ENCODE peak calls at places on chromosomes 11 and 22, in five cellular contexts. L is BE2C, V is Caco-2, S is heart left ventricle, Y is brain microvascular endothelial cell. E is an unnamed sample. For H3K36me3, the result is how much of the 10 kb centered on the place peaks cover.

GRCh38 chr11:30586251-30587144 is at the start of gene MPPED2:
- DNase-seq in L (peak), V (peak), S (peak), Y (no peak), E (no peak)

GRCh38 chr22:28299760-28300159 is 379.9 kb downstream of the TTC28 start:
- DNase-seq in L (no peak), V (no peak), S (peak), Y (no peak), E (no peak)

GRCh38 chr22:16717699-16718558 is 107.3 kb downstream of the XKR3 start:
- DNase-seq in L (no peak), V (no peak), S (no peak), Y (no peak), E (no peak)

GRCh38 chr11:64181506-64182411 is 4.2 kb upstream of the STIP1 start:
- DNase-seq in L (peak), V (peak), S (peak), Y (peak), E (peak)

GRCh38 chr11:12845739-12846358 is 163.3 kb upstream of the RASSF10 start:
- DNase-seq in L (peak), V (peak), S (no peak), Y (no peak), E (no peak)

GRCh38 chr11:58513747-58514367 is 6.0 kb upstream of the OR5B21 start:
- DNase-seq in L (no peak), V (peak), S (no peak), Y (peak), E (peak)

GRCh38 chr22:45330548-45330947 is 20.8 kb downstream of the FAM118A start:
- DNase-seq in L (no peak), V (no peak), S (no peak), Y (no peak), E (no peak)

GRCh38 chr11:73326929-73327811 is 19.1 kb downstream of the ARHGEF17 start:
- DNase-seq in L (no peak), V (no peak), S (no peak), Y (no peak), E (peak)

GRCh38 chr11:20031155-20032001 is 128.9 kb downstream of the DBX1 start:
- DNase-seq in L (no peak), V (peak), S (no peak), Y (peak), E (peak)

GRCh38 chr22:37331811-37332536 is 49.7 kb downstream of the CYTH4 start:
- DNase-seq in L (no peak), V (no peak), S (no peak), Y (no peak), E (no peak)

GRCh38 chr11:61766353-61766841 is 14.0 kb downstream of the MYRF start:
- DNase-seq in L (no peak), V (no peak), S (no peak), Y (peak), E (peak)

DNA sequence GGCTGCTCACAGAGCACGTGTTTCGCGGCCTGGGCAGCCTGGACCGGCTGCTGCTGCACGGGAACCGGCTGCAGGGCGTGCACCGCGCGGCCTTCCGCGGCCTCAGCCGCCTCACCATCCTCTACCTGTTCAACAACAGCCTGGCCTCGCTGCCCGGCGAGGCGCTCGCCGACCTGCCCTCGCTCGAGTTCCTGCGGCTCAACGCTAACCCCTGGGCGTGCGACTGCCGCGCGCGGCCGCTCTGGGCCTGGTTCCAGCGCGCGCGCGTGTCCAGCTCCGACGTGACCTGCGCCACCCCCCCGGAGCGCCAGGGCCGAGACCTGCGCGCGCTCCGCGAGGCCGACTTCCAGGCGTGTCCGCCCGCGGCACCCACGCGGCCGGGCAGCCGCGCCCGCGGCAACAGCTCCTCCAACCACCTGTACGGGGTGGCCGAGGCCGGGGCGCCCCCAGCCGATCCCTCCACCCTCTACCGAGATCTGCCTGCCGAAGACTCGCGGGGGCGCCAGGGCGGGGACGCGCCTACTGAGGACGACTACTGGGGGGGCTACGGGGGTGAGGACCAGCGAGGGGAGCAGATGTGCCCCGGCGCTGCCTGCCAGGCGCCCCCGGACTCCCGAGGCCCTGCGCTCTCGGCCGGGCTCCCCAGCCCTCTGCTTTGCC is 16.0 kb downstream of the RTN4RL2 start:
- DNase-seq in L (no peak), V (peak), S (peak), Y (no peak), E (no peak)
- H3K4me3 ChIP-seq in L (peak), V (peak), S (peak), Y (peak), E (peak)

GRCh38 chr11:60589611-60590010 is 74.4 kb downstream of the MS4A13 start:
- DNase-seq in L (no peak), V (no peak), S (no peak), Y (no peak), E (no peak)
- TF ChIP-seq CTCF in L (no peak), V (peak), S (no peak), Y (no peak), E (no peak)

DNA sequence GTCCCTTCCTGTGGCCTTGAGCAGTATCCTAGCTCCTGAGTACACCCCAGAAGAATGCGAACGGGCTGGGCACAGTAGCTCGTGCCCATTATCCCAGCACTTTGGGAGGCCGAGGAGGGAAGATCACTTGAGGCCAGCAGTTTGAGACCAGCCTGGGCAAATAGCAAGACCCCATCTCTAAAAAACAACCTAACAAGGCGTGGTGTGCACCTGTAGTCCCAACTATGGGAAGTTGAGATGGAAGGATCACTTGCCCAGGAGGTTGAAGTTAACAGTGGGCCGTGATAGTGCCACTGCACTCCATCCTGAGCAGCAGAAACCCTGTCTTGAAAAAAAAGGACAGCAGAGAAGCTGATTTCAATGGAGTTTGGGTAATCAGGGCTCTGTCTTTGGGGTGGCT is 3.3 kb downstream of the RPLP2 start:
- DNase-seq in L (no peak), V (no peak), S (no peak), Y (no peak), E (no peak)
- H3K36me3 ChIP-seq in L (under half), V (under half), S (under half), Y (under half), E (under half)

GRCh38 chr11:96303980-96304379 is 39.0 kb downstream of the MAML2 start:
- DNase-seq in L (no peak), V (no peak), S (no peak), Y (no peak), E (no peak)

GRCh38 chr11:96306933-96307747 is 35.9 kb downstream of the MAML2 start:
- DNase-seq in L (peak), V (no peak), S (peak), Y (peak), E (peak)

GRCh38 chr11:96309001-96309642 is 33.9 kb downstream of the MAML2 start:
- DNase-seq in L (no peak), V (no peak), S (no peak), Y (no peak), E (no peak)

GRCh38 chr11:96307748-96308133 is 35.3 kb downstream of the MAML2 start:
- DNase-seq in L (peak), V (no peak), S (no peak), Y (peak), E (peak)

GRCh38 chr11:96306600-96306932 is 36.4 kb downstream of the MAML2 start:
- DNase-seq in L (no peak), V (no peak), S (no peak), Y (peak), E (no peak)
- H3K4me3 ChIP-seq in L (peak), V (no peak), S (peak), Y (no peak), E (no peak)

GRCh38 chr11:91591021-91591420 is 633.6 kb upstream of the FAT3 start:
- DNase-seq in L (no peak), V (no peak), S (no peak), Y (no peak), E (peak)

DNA sequence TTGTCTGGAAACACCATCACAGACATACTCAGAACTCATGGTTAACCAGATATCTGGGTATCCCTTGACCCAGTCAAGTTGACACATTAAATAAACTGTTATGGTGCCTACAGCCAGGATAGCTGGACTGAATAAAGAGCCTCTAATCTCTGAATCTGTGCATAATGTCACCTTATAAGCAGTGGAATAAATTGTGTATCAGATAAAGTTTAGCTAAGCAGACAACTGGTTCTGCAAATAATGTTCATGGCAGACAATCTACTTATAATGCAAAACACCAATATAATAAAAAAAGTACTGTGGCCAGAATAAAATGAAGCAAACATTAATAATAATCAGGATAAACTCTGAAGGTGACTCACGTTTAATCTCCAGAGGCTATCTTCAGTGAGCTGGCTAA is 628.5 kb upstream of the FAT3 start:
- DNase-seq in L (no peak), V (no peak), S (no peak), Y (no peak), E (no peak)
- TF ChIP-seq CTCF in L (no peak), V (no peak), S (no peak), Y (no peak), E (no peak)

DNA sequence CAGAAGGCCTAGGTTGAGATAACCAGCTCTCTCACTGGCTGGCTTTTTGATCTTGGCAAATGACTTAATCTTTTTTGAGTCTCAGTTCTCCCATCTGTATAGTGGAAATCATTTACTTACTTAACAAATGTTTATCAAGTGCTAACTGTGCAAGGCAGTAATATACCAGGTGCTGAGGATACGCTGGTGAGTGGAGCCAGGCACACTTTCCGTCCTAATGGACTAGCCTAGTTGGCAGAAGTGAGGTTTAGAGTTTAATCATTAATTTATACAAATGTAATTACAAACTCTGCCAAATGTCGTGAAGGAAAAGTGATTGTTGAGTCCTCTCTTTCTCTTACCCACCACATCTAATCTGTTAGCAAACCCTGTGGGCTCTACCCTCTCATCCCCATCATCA is 33.3 kb downstream of the EXT2 start:
- DNase-seq in L (no peak), V (no peak), S (no peak), Y (no peak), E (no peak)
- H3K36me3 ChIP-seq in L (under half), V (under half), S (half or more), Y (under half), E (under half)

DNA sequence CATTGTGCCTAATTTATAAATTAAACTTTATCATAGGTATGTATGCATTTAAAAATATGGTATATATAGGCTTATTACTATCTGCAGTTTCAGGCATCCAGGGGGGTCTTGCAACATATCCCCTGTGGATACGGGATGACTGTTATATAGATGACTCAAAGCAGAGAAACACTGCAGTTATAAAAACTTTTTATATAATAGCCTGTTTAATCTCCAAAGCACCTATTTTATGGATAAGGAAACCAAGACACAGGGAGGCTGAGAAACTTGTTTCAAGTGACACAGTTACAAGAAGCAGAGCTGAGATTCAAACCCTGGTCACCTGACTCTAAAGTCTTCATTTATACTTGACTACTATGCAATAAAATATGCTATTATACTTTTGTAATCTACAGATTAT is 897.7 kb downstream of the KCNA4 start:
- DNase-seq in L (no peak), V (no peak), S (no peak), Y (peak), E (peak)
- H3K4me3 ChIP-seq in L (no peak), V (no peak), S (no peak), Y (no peak), E (no peak)

DNA sequence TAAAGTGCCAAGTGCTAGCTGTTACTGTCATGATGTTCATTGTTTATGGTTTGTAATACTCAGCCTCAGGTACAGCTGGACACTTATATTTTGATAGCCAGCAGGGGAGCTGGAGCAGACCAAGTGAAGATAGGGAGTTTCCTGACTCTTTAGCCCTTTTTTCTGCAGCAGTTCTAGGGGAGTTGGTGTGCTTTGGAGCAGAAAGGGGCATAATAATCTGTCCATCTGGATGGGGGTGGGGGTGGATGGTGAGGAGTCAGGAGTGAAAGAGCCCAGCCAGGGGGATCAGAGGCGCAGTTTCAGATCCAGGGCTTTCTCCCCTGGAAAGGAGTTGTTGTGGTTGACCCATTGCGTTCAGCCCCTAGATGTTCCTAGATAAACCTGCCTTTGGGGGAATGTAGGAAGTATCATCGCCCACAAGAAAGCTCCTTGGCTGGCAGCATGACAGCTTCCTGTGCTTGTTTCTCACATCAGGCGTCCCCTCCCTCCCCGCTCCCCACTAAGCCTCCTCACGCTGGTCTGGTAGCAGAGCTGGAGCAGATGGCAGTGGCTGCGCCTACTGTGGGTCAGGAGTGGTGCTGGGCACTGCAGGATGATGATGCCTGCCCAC is 41.9 kb downstream of the MED15 start:
- DNase-seq in L (no peak), V (no peak), S (no peak), Y (no peak), E (no peak)
- TF ChIP-seq CTCF in L (no peak), V (no peak), S (no peak), Y (peak), E (no peak)

E was measured in bronchial epithelial cell.